ENCODE peak calls at places on chromosomes 4 and X, in eight cellular contexts. H is Panc1, I is GM12878, L is HCT116, K is K562, T is GM23338, D is SK-N-SH, N is HepG2. V is an unnamed sample.

GRCh38 chrX:7278356-7278755 is 130.4 kb upstream of the PUDP start:
- DNase-seq in I (no peak), K (no peak), L (no peak), N (no peak), T (no peak), D (no peak), H (no peak), V (no peak)

GRCh38 chrX:8724176-8724757 is 7.7 kb downstream of the ANOS1 start:
- DNase-seq in N (no peak), T (peak), K (peak), D (peak), I (no peak), L (no peak), H (no peak), V (no peak)

GRCh38 chrX:80334583-80334982 is 85.7 kb upstream of the TENT5D start:
- DNase-seq in N (no peak), K (no peak), L (no peak), I (no peak), D (no peak), T (no peak), H (no peak), V (no peak)

GRCh38 chr4:170651786-170652185 is 562.0 kb upstream of the AADAT start:
- DNase-seq in L (no peak), H (no peak), T (no peak), K (no peak), N (no peak), I (no peak), D (no peak), V (no peak)

GRCh38 chr4:54015421-54016065 is 48.9 kb downstream of the CHIC2 start:
- DNase-seq in D (no peak), L (no peak), K (no peak), H (no peak), T (peak), I (no peak), N (no peak), V (no peak)

GRCh38 chr4:158667651-158668198 is 4.0 kb downstream of the C4orf46 start:
- DNase-seq in T (peak), N (peak), H (peak), D (peak), L (no peak), I (no peak), K (peak), V (peak)

GRCh38 chr4:3489451-3489962 is 26.4 kb downstream of the DOK7 start:
- DNase-seq in N (no peak), T (peak), K (no peak), I (no peak), H (no peak), D (peak), L (no peak), V (no peak)

GRCh38 chrX:79601336-79602131 is 234.4 kb upstream of the ITM2A start:
- DNase-seq in K (no peak), N (no peak), D (no peak), I (no peak), T (peak), L (no peak), H (no peak), V (no peak)

GRCh38 chrX:11770320-11770719 is 12.3 kb downstream of the MSL3 start:
- DNase-seq in K (peak), H (no peak), D (peak), T (peak), I (peak), L (peak), N (peak), V (peak)

GRCh38 chrX:16897445-16897844 is 27.3 kb upstream of the RBBP7 start:
- DNase-seq in L (no peak), I (no peak), H (no peak), T (no peak), K (no peak), N (no peak), D (no peak), V (no peak)

GRCh38 chr4:10623241-10623640 is 61.3 kb downstream of the CLNK start:
- DNase-seq in D (no peak), H (no peak), I (no peak), N (no peak), L (no peak), K (no peak), T (no peak), V (no peak)

GRCh38 chr4:57243071-57243470 is 132.9 kb upstream of the IGFBP7 start:
- DNase-seq in N (no peak), T (no peak), H (no peak), K (no peak), L (no peak), I (no peak), D (no peak), V (no peak)

GRCh38 chrX:70434914-70435586 is 9.6 kb upstream of the DLG3 start:
- DNase-seq in H (no peak), D (no peak), L (no peak), N (no peak), I (no peak), K (no peak), T (peak), V (no peak)

GRCh38 chr4:101790521-101791188 is at the start of gene BANK1:
- DNase-seq in H (peak), D (peak), N (peak), L (peak), K (no peak), T (peak), I (peak), V (no peak)

GRCh38 chr4:159966741-159967140 is 863.9 kb downstream of the RAPGEF2 start:
- DNase-seq in H (no peak), N (no peak), D (no peak), T (no peak), L (no peak), I (no peak), K (no peak), V (no peak)

GRCh38 chr4:5204781-5205180 is 153.5 kb downstream of the STK32B start:
- DNase-seq in K (no peak), N (no peak), L (no peak), D (no peak), H (no peak), T (no peak), I (no peak), V (no peak)

GRCh38 chrX:153477039-153477438 is 6.7 kb upstream of the HAUS7 start:
- DNase-seq in H (no peak), I (no peak), K (no peak), N (no peak), L (no peak), T (peak), D (peak), V (no peak)

GRCh38 chrX:129777218-129777768 is 2.5 kb upstream of the SASH3 start:
- DNase-seq in L (no peak), N (peak), I (no peak), H (no peak), T (no peak), K (no peak), D (no peak), V (peak)

GRCh38 chr4:37648084-37648817 is 37.9 kb downstream of the RELL1 start:
- DNase-seq in I (no peak), L (peak), D (no peak), N (peak), T (no peak), K (no peak), H (peak), V (peak)

GRCh38 chrX:75301060-75301459 is 27.2 kb downstream of the UPRT start:
- DNase-seq in D (no peak), N (no peak), T (no peak), L (no peak), K (no peak), H (no peak), I (no peak), V (no peak)

DNA sequence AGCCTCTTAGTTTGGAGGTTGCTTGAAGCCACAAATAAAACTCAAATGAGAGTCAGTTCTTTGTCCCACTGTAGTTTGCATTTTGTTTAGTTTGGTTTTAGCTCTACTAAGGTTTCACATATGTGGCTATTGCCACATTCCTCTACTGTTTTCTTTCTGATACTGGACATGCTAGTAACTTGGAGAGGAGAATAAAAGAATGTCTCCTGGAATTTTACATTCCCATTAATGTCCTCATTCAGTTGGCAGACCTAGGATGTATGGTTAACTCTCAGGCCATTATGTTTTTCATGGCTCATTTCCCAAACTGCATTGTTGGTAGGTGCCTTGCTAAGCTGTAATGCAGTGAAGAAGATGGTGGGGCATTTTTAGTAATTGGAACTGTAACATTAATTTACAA is 29.9 kb downstream of the UPRT start:
- DNase-seq in L (no peak), H (no peak), T (no peak), K (no peak), D (no peak), I (no peak), N (no peak), V (no peak)
- TF ChIP-seq REST in L (no peak), H (no peak), T (no peak), K (no peak), D (no peak), I (no peak), N (no peak), V (no peak)

DNA sequence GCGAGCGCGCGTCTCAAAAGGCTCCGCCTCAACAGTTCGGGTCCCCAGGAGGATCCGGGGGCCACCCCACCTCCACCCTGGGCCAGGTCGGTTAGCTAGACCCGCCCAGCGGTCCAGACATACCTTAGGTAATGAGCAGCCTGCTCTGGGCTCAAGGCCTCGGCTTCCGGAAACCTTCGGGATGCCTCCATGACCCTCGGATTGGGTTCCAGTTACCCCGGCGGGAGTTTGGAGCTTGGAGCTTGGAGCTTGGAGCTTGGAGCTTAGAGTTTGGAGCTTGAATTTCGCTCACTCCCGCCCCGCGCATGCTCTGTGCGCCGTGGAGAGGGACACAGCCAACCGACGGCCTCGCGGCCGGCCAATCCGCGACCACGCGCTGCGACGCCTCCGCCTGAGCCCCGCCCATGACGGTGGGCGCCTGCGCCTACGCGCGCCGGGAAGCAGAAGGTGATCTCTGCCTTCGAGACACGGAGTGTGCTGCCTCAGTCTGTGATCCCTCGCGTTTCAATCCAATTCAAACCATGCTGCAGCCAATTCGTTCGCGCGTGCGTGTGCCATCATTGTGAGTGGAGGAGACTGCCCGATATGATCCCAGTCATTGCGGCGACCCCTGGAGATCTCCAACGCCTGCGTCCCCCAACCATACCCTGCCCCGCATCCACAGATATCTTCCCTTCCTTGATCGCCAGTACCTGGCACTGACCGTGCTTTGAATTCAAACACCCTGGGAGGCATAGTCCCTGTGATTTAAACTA is at the start of gene ERCC6L:
- DNase-seq in L (peak), T (peak), I (peak), N (peak), D (peak), H (peak), K (peak), V (peak)
- TF ChIP-seq POLR2AphosphoS5 in L (peak), T (peak), I (peak), N (no peak), D (peak), H (peak), K (peak), V (peak)

GRCh38 chr4:187021436-187022205 is 298.0 kb upstream of the FAT1 start:
- DNase-seq in K (no peak), D (no peak), N (no peak), L (no peak), I (no peak), H (no peak), T (no peak), V (no peak)

GRCh38 chr4:187027231-187027760 is 303.6 kb upstream of the FAT1 start:
- DNase-seq in K (no peak), I (no peak), H (no peak), L (no peak), N (no peak), D (no peak), T (no peak), V (no peak)
- TF ChIP-seq REST in K (no peak), I (no peak), H (no peak), L (no peak), N (no peak), D (no peak), T (no peak), V (no peak)

DNA sequence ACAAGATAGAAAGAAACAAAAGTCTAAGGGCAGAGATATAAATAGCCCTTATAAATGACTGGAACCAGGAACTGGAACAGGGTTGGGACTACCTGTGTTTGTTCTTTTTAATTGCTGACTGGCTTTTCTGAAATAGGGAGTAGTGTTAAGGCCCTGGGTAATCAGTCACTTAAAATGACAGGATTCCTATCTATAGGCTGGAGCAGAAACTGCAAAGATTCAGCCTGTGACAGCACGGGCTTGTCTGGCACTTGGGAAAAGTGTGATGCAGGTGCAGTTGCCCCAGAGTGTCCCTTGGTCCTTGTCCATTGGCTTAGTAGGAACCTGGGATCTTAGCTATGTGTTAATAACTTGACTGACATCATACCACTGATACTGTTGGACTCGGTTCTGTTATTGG is 14.7 kb upstream of the PLAC8 start:
- DNase-seq in K (no peak), D (no peak), I (no peak), T (no peak), L (no peak), N (no peak), H (no peak), V (no peak)
- TF ChIP-seq POLR2AphosphoS5 in K (no peak), D (no peak), I (no peak), T (no peak), L (no peak), N (no peak), H (no peak), V (no peak)

DNA sequence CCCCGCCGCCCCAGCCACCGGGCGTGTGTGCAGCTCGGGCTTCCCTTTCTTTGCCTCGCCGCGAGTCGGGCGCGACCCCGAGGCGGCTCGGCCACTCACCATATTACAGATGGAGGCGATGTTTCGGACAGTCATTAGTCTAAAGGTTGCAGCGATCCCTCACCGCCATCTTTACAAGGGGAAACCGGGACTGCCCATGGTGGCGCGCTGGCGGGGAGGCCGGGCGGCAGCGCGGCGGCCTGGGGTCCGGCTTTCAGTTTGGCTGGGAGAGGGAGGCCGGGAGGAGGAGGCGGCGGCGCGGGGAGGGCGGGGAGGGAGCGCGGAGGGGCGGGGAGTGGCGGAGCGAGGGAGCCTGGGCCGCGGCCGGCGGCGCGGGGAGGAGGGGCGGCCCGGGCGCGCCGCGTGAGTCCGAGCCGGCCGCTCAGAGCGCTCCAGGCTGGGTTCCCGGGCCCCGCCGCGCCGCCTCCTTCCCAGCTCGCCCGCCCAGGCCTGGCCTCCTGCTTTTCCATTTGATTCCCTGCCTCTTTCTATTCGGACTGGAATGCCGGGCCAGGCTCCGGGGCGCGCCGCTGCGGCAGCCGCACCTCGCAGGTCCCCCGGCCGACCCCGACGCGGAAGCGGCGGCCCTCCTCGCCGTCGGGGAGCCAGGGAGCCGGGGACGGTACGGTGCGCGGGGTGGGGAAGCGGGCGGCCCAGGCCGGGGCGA is at the start of gene USP46:
- DNase-seq in L (peak), I (no peak), K (peak), H (no peak), T (peak), D (peak), N (peak), V (peak)
- TF ChIP-seq REST in L (no peak), I (no peak), K (no peak), H (no peak), T (no peak), D (no peak), N (no peak), V (peak)

DNA sequence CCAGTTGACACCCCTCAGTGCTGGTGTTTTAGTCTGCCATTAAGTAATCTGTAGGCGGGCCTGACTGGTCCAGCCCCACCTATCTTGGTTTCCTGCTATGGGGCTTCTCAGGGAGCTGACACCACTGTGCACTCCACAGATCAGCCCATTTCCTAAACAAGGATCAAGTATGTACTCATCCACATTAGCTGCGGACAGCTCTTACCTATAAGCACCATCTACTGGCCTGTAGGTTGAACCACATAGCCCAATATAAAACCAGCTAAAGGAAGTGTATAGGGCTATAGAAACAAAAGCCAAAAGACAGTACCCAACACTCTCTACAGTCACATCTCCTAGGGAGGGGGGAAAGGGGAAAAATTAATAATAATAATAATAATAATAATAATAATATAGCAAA is 353.5 kb upstream of the CXorf51B start:
- DNase-seq in T (peak), I (no peak), L (no peak), N (no peak), K (no peak), D (no peak), H (no peak), V (no peak)
- TF ChIP-seq POLR2AphosphoS5 in T (no peak), I (no peak), L (no peak), N (no peak), K (no peak), D (no peak), H (no peak), V (no peak)

DNA sequence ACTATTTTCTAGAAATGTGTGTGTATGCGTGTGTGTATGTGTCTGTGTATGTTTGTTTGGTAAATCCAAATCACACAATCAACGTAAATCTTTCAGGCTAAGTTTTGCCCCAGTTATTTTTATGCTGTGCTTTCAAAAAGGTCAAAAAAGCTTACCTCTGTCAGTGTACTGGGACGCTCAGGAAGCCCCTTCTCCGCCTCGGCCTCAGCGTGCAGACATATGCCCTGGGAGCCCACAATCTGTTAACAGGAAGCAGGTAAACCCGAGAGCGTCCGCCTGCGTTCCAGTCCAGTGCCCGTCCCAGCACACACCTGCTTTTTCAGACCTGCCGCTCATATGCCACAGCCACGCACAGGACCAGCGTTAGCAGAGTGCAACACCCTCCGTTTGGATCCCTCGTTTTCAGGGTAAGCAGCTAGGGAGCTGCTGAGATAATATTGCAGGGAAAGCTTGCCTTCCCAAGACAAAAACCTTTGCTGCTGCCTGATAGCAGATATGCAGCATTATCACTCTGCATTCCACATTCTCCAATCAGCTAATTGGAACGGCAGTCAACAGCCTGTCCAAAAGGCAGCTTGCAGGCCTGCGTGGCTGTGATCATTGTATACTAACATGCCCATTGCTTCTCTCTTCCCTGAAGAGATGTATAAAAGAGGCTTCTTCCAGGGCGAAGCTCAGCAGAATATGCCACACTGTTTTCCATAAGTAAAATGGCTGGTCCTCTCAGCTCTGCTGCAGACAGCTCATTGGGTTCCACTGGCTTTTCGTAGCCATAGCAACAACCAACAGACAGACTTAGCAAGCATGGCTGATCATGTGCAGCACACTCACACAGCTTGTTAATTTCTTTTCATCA is at the start of gene SORBS2:
- DNase-seq in H (no peak), N (peak), T (peak), I (peak), D (peak), L (no peak), K (no peak), V (no peak)
- TF ChIP-seq REST in H (no peak), N (no peak), T (no peak), I (no peak), D (no peak), L (no peak), K (no peak), V (no peak)

DNA sequence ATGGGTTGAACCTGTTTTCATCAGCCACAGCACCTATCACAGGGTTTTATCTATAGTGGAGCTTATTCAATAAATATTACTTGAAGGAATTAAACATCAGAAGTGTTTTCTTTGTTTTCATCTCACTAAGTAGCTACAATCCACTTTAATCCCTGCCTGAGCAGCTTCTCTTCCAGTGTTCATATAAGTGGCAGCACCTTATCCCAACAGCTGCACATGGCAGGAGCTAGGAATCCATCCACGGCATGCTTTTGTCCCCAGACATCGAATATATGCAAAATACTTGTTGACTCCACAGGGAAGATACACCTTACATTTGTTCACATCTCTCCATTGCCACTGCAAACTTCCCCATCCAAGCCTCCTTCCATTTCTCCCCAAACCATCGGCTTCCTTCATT is 549.8 kb upstream of the FAM241A start:
- DNase-seq in D (no peak), L (no peak), N (no peak), H (no peak), I (no peak), T (no peak), K (no peak), V (no peak)
- TF ChIP-seq POLR2AphosphoS5 in D (no peak), L (no peak), N (no peak), H (no peak), I (no peak), T (no peak), K (no peak), V (no peak)